ENCODE peak calls at places on chromosomes 1 and 21, in four cellular contexts. S, W, N and Q are unnamed samples.

GRCh38 chr1:106755682-106756406 is 300.6 kb upstream of the PRMT6 start:
- DNase-seq in S (no peak), N (no peak), W (no peak), Q (no peak)

GRCh38 chr1:159211331-159212136 is 6.9 kb downstream of the ACKR1 start:
- DNase-seq in N (no peak), S (peak; percentile 49), W (peak; percentile 11), Q (peak; percentile 81)

GRCh38 chr21:40243676-40244075 is 376.4 kb downstream of the PCP4 start:
- DNase-seq in S (no peak), N (no peak), W (no peak), Q (no peak)

GRCh38 chr1:20339811-20340457 is 49.3 kb downstream of the VWA5B1 start:
- DNase-seq in N (no peak), S (no peak), W (no peak), Q (no peak)

GRCh38 chr1:21175324-21175669 is 1.4 kb downstream of the EIF4G3 start:
- DNase-seq in N (no peak), W (no peak), S (no peak), Q (no peak)

GRCh38 chr1:55720243-55720642 is 505.1 kb upstream of the USP24 start:
- DNase-seq in N (no peak), W (no peak), S (no peak), Q (no peak)

GRCh38 chr1:53656062-53656915 is 82.7 kb downstream of the GLIS1 start:
- DNase-seq in S (no peak), W (no peak), N (no peak), Q (no peak)

GRCh38 chr1:210239295-210240155 is 6.9 kb downstream of the SERTAD4 start:
- DNase-seq in S (peak; percentile 18), N (no peak), W (peak; percentile 16), Q (peak; percentile 44)

GRCh38 chr1:57835620-57836019 is 411.8 kb upstream of the DAB1 start:
- DNase-seq in N (no peak), S (no peak), W (no peak), Q (no peak)

GRCh38 chr1:16430598-16430997 is 6.6 kb downstream of the SPATA21 start:
- DNase-seq in W (no peak), S (peak; percentile 81), N (no peak), Q (no peak)

GRCh38 chr1:241022366-241022765 is 334.6 kb downstream of the RGS7 start:
- DNase-seq in W (no peak), S (no peak), N (no peak), Q (no peak)

GRCh38 chr1:22876359-22877111 is 96.1 kb downstream of the LACTBL1 start:
- DNase-seq in N (no peak), S (no peak), W (no peak), Q (no peak)

GRCh38 chr1:22877980-22878379 is 94.7 kb downstream of the LACTBL1 start:
- DNase-seq in W (no peak), S (no peak), N (no peak), Q (no peak)

GRCh38 chr1:22878626-22879025 is 94.0 kb downstream of the LACTBL1 start:
- DNase-seq in N (no peak), S (no peak), W (no peak), Q (no peak)

GRCh38 chr1:22875851-22876250 is 96.8 kb downstream of the LACTBL1 start:
- DNase-seq in S (no peak), N (no peak), W (no peak), Q (no peak)

GRCh38 chr1:22877112-22877915 is 95.4 kb downstream of the LACTBL1 start:
- DNase-seq in W (no peak), S (no peak), N (no peak), Q (no peak)
- TF ChIP-seq ETV6 in W (no peak), S (no peak), N (no peak), Q (no peak)

GRCh38 chr1:182337736-182338571 is 53.6 kb downstream of the GLUL start:
- DNase-seq in W (no peak), S (peak; percentile 90), N (no peak), Q (no peak)
- TF ChIP-seq MAX in W (no peak), S (no peak), N (no peak), Q (no peak)

GRCh38 chr1:93816970-93817738 is 61.9 kb downstream of the DNTTIP2 start:
- DNase-seq in W (peak; percentile 29), N (no peak), S (peak; percentile 34), Q (no peak)

GRCh38 chr1:93820554-93821411 is 58.2 kb downstream of the DNTTIP2 start:
- DNase-seq in N (no peak), W (no peak), S (no peak), Q (no peak)

GRCh38 chr1:93815738-93816110 is 63.3 kb downstream of the DNTTIP2 start:
- DNase-seq in S (no peak), N (no peak), W (no peak), Q (no peak)

GRCh38 chr1:93818570-93818959 is 60.4 kb downstream of the DNTTIP2 start:
- DNase-seq in N (no peak), S (no peak), W (no peak), Q (no peak)

DNA sequence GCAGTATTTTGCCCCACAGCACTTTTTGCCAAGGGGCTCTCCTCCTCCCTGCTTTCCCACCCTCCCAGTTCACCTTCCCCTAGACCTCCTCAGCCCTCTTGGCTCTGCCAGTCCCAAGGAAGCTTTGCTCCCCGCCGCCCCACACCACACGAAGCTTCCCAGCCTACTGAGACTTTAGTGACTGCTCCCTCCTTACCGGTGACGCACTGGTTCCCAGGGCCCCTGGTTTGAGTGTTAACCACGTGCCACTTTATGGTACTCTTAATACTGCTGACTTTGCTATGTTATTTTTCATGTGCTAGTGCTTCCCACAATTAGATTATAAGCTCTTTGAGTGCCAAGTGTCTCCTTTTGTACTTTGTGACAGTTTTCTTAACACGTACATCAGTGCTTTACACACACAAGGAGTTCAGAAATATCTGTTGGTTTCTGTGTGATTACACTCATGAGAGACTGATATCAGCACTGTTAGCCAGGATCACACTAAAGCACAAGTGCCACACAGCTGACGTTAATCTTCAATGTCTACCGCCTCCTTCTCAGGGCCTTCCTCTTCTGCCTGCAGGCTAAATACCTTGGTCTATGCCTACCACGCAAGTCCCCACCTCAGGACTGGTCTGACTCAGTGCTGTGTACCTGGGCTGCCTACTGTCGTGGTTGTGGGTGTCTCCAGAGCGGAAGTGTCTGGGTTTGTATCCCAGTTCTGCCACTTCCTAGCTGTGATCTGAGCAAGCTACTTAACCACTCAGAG is 61.0 kb downstream of the DNTTIP2 start:
- DNase-seq in N (no peak), W (no peak), S (no peak), Q (no peak)
- TF ChIP-seq ETV6 in N (no peak), W (no peak), S (no peak), Q (no peak)

GRCh38 chr1:65255088-65256050 is 54.0 kb upstream of the DNAJC6 start:
- DNase-seq in S (peak; percentile 54), N (no peak), W (no peak), Q (peak; percentile 33)
- TF ChIP-seq MAX in S (no peak), N (no peak), W (no peak), Q (no peak)

GRCh38 chr1:31569773-31570172 is 6.5 kb upstream of the TINAGL1 start:
- DNase-seq in W (no peak), N (no peak), S (no peak), Q (no peak)

GRCh38 chr1:31571340-31572295 is 4.7 kb upstream of the TINAGL1 start:
- DNase-seq in W (no peak), S (no peak), N (no peak), Q (no peak)

GRCh38 chr1:31570228-31570627 is 6.1 kb upstream of the TINAGL1 start:
- DNase-seq in W (no peak), N (no peak), S (peak; percentile 10), Q (no peak)

GRCh38 chr1:31572323-31573104 is 3.8 kb upstream of the TINAGL1 start:
- DNase-seq in S (no peak), N (no peak), W (peak; percentile 84), Q (no peak)

DNA sequence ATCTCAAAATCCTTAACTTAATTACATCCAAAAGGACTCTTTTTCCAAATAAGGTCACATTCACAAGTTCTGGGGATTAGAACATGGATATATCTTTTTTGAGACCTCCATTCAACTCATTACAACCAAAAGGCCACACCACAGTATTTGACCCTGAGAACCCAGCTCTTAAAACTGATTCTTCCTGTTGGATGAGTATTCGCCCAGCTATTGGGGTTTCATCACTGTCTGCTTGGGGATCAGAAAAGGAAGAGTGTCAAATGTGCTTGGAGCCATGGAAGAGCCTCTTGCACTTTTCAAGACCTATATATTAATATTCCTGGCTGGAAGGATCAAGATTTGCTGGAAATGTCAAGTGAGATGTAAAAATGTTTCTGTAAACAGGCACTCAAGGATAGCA is 5.4 kb upstream of the TINAGL1 start:
- DNase-seq in S (no peak), N (no peak), W (no peak), Q (no peak)
- TF ChIP-seq ETV6 in S (no peak), N (no peak), W (no peak), Q (no peak)

DNA sequence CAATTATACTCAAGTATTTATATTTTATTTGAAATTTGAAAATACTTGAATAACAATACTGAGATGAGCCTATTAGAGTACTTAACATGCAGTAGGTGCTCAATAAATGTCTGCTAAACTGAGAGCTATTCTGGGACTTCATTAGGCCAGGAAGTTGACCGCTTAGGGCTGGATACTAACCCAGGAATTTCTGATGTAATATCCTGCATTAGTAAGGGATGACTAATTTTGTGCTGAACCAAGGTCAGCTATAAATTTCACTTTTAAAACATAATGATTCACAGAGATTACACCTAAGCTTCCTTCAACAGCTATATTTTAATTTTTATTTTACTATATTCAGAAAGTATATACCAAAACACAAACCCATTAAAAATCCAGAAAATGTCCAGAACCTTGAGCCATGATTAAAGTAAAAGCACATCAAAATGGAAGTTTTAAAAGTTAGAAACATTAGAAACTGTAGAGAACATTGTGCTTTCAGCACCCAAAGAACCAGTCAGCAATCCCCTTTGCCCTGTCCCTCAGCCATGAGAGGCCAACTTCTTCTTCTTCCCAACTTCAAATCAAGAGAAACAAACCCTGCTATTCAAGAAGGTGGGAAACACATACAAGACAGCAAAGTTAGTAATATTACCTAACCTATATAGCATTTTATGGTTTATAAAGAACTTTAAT is 35.4 kb downstream of the WNT2B start:
- DNase-seq in S (no peak), W (peak; percentile 41), N (no peak), Q (no peak)
- TF ChIP-seq MAX in S (no peak), W (no peak), N (no peak), Q (no peak)

GRCh38 chr1:30872948-30873263 is 35.7 kb downstream of the SDC3 start:
- DNase-seq in W (no peak), N (no peak), S (no peak), Q (no peak)
- TF ChIP-seq ETV6 in W (no peak), N (no peak), S (no peak), Q (no peak)

GRCh38 chr21:45405819-45406762 is 1.1 kb downstream of the COL18A1 start:
- DNase-seq in N (no peak), S (no peak), W (peak; percentile 45), Q (peak; percentile 66)
- TF ChIP-seq MAX in N (no peak), S (no peak), W (no peak), Q (no peak)

DNA sequence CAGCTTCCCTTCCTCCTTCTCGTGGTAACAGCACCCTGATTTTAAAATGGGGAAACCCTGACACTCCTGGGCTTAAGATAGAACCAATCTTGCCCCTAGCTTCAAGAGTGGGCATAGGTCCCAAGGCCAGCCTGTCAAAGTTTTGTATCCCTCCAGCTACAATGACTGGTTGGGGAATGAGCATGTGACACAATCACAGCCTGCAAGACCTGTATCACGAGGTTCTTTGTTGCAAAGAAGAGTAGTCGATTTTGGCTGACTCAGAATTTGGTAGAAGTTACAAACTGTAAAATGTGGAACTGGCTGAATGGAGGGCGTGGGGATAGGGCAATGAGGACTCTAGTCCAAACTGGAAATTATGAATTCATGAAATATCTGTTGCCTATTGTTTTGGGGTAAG is 18.7 kb downstream of the CTSK start:
- DNase-seq in W (no peak), S (no peak), N (no peak), Q (no peak)
- TF ChIP-seq ETV6 in W (no peak), S (no peak), N (no peak), Q (no peak)